ENCODE peak calls at places on chromosomes 7 and 10, in four cellular contexts. M, B, N and R are unnamed samples.

GRCh38 chr10:124653811-124654651 is 90.1 kb downstream of the FAM53B start:
- DNase-seq in M (no peak), N (no peak), B (no peak), R (no peak)

GRCh38 chr7:152131981-152132494 is 106.6 kb downstream of the GALNT11 start:
- DNase-seq in M (no peak), B (no peak), N (no peak), R (no peak)

GRCh38 chr10:62501547-62501946 is 127.4 kb downstream of the ZNF365 start:
- DNase-seq in M (no peak), B (no peak), N (no peak), R (no peak)

GRCh38 chr10:110857265-110858158 is 14.2 kb upstream of the PDCD4 start:
- DNase-seq in M (no peak), N (no peak), B (peak), R (no peak)

GRCh38 chr7:150313367-150313809 is 9.8 kb upstream of the LRRC61 start:
- DNase-seq in B (no peak), N (no peak), M (no peak), R (no peak)

GRCh38 chr7:595621-596010 is 76.0 kb upstream of the PDGFA start:
- DNase-seq in N (no peak), M (no peak), B (no peak), R (no peak)

GRCh38 chr10:112227331-112227961 is 43.9 kb upstream of the GPAM start:
- DNase-seq in B (no peak), M (no peak), N (no peak), R (no peak)

GRCh38 chr10:53697038-53697437 is 924.5 kb upstream of the MBL2 start:
- DNase-seq in M (no peak), B (no peak), N (no peak), R (no peak)

GRCh38 chr7:133344275-133344674 is 91.4 kb downstream of the EXOC4 start:
- DNase-seq in M (peak), N (no peak), B (no peak), R (no peak)

GRCh38 chr10:43938810-43939209 is 290.1 kb upstream of the ZNF32 start:
- DNase-seq in B (no peak), N (no peak), M (no peak), R (no peak)

GRCh38 chr7:142870147-142870559 is 15.3 kb downstream of the EPHB6 start:
- DNase-seq in M (no peak), B (no peak), N (no peak), R (no peak)

GRCh38 chr10:68434657-68435056 is 27.6 kb upstream of the RUFY2 start:
- DNase-seq in N (no peak), B (no peak), M (no peak), R (no peak)

GRCh38 chr10:121362026-121362425 is 236.2 kb downstream of the FGFR2 start:
- DNase-seq in N (no peak), B (no peak), M (no peak), R (no peak)

GRCh38 chr10:51469666-51470065 is 229.7 kb downstream of the CSTF2T start:
- DNase-seq in M (no peak), N (no peak), B (no peak), R (no peak)
- TF ChIP-seq JUND in M (no peak), N (no peak), B (no peak), R (no peak)

DNA sequence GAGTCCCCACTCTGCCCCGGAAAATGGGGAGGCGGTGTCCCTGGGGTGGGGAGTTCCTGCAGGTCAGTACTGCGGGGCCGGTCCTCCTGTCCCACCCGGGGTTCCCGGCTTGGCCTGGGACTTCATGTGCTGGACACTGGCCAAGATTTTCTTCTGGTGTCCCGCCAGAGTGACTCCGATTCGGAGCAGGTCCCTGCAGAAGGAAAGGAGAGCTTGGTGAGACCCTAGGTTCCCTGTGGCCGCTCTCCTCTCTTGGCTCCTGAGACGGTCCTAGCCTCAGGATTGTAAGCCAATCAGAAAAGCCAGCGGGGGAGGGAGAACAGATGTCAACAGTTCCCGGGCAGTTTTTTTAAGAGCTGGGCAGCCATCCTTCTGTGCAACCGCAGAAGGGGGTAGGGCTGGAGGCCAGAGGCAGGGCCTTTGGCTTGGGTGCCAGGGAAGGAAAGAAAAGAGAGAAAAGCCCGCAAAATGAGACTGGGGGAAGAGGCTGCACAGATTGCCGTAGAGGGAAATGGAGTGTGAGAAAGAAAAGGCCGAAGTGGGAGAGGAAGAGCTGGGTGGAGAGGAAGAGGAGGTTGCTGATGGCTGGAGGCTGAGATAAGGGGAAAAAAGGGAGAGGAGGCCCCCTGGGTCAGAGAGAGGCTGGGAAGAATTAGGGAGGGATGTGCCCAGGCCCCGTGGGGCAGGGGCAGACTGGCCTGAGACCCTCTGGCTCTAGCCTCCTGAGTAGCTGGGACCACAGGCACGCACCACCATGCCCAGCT is 23.7 kb downstream of the EPHB4 start:
- DNase-seq in N (no peak), B (peak), M (peak), R (peak)
- TF ChIP-seq JUND in N (no peak), B (no peak), M (no peak), R (no peak)

GRCh38 chr10:74151879-74152722 is 1.1 kb downstream of the ADK start:
- DNase-seq in N (no peak), M (no peak), B (no peak), R (no peak)
- TF ChIP-seq JUND in N (no peak), M (no peak), B (no peak), R (no peak)

DNA sequence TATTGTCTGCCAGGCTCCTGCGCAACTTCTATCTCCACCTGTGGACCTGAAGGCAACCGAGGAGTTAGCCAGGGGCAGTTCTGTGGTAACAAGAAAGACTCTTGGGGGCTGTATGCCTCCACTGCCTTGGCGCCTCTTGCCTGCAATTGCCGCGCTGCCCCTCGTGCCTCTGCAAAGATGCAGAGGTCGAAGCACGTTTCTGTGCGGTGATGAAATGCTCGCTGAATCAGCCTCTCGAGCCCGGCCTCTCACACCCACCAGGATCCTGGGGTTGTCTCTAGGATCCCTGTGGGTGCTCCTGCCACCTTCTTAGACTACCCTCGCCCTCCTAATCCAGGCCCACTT is 468 bp upstream of the LHFPL3 start:
- DNase-seq in B (no peak), N (no peak), M (no peak), R (no peak)
- TF ChIP-seq JUND in B (no peak), N (no peak), M (no peak), R (no peak)

GRCh38 chr7:26489906-26490305 is 198.2 kb downstream of the SNX10 start:
- DNase-seq in M (no peak), N (no peak), B (no peak), R (no peak)
- TF ChIP-seq JUND in M (no peak), N (no peak), B (no peak), R (no peak)